ENCODE peak calls at places on chromosomes 12 and 14, in seven cellular contexts. Y is fibroblast of lung, V is PC-3, B is GM23338, C is GM23248, T is SK-N-SH, M is neuronal stem cell. F is an unnamed sample.

GRCh38 chr12:103858335-103858734 is 17.3 kb upstream of the NT5DC3 start:
- DNase-seq in Y (no peak), V (no peak), B (no peak), C (no peak), T (no peak), M (no peak), F (no peak)

GRCh38 chr12:56081393-56082347 is 1.7 kb downstream of the ERBB3 start:
- DNase-seq in Y (no peak), V (no peak), B (peak), C (no peak), T (no peak), M (no peak), F (no peak)

GRCh38 chr12:21456291-21456780 is 18.9 kb downstream of the PYROXD1 start:
- DNase-seq in Y (no peak), V (peak), B (no peak), C (peak), T (no peak), M (no peak), F (no peak)

GRCh38 chr12:128387811-128388422 is 120.9 kb downstream of the TMEM132C start:
- DNase-seq in Y (no peak), V (peak), B (peak), C (no peak), T (peak), M (peak), F (no peak)

GRCh38 chr14:74548881-74549280 is 55.3 kb downstream of the ISCA2 start:
- DNase-seq in Y (peak), V (peak), B (no peak), C (peak), T (no peak), M (no peak), F (no peak)

GRCh38 chr14:23630687-23631086 is 5.5 kb upstream of the DHRS2 start:
- DNase-seq in Y (no peak), V (no peak), B (no peak), C (no peak), T (no peak), M (no peak), F (no peak)

GRCh38 chr12:49129332-49130150 is 1.7 kb downstream of the TUBA1B start:
- DNase-seq in Y (no peak), V (no peak), B (no peak), C (peak), T (no peak), M (no peak), F (no peak)

GRCh38 chr12:102427542-102427923 is 52.8 kb downstream of the IGF1 start:
- DNase-seq in Y (no peak), V (no peak), B (no peak), C (peak), T (no peak), M (no peak), F (no peak)

GRCh38 chr14:26128931-26129674 is 468.7 kb downstream of the NOVA1 start:
- DNase-seq in Y (no peak), V (no peak), B (no peak), C (peak), T (no peak), M (no peak), F (no peak)

GRCh38 chr14:102964152-102964730 is 41.8 kb downstream of the AMN start:
- DNase-seq in Y (no peak), V (no peak), B (no peak), C (no peak), T (no peak), M (no peak), F (no peak)

GRCh38 chr12:78674311-78675085 is 190.1 kb upstream of the SYT1 start:
- DNase-seq in Y (peak), V (no peak), B (no peak), C (peak), T (no peak), M (no peak), F (no peak)

GRCh38 chr14:79011091-79011919 is 841.1 kb downstream of the NRXN3 start:
- DNase-seq in Y (peak), V (peak), B (peak), C (peak), T (peak), M (peak), F (no peak)

GRCh38 chr12:81992461-81992860 is 233.3 kb upstream of the PPFIA2 start:
- DNase-seq in Y (no peak), V (no peak), B (peak), C (peak), T (peak), M (peak), F (peak)

GRCh38 chr12:26929590-26929989 is 8.2 kb downstream of the INTS13 start:
- DNase-seq in Y (no peak), V (no peak), B (no peak), C (no peak), T (no peak), M (no peak), F (no peak)

GRCh38 chr12:67920432-67920831 is 68.8 kb upstream of the IFNG-AS1 start:
- DNase-seq in Y (no peak), V (peak), B (no peak), C (peak), T (no peak), M (no peak), F (no peak)

GRCh38 chr12:68451261-68452091 is 119.3 kb upstream of the MDM1 start:
- DNase-seq in Y (peak), V (peak), B (no peak), C (peak), T (no peak), M (no peak), F (no peak)

GRCh38 chr12:65649126-65649525 is 175.2 kb upstream of the HMGA2 start:
- DNase-seq in Y (peak), V (peak), B (no peak), C (peak), T (no peak), M (no peak), F (peak)

GRCh38 chr12:53538209-53538689 is 31.0 kb upstream of the NPFF start:
- DNase-seq in Y (peak), V (peak), B (no peak), C (peak), T (no peak), M (no peak), F (no peak)

GRCh38 chr14:101075801-101076413 is 172.4 kb upstream of the RTL1 start:
- DNase-seq in Y (no peak), V (no peak), B (no peak), C (no peak), T (no peak), M (no peak), F (no peak)

GRCh38 chr12:77813558-77813957 is 17.1 kb upstream of the NAV3 start:
- DNase-seq in Y (no peak), V (no peak), B (no peak), C (no peak), T (no peak), M (no peak), F (no peak)

GRCh38 chr14:78135450-78135891 is 34.7 kb upstream of the NRXN3 start:
- DNase-seq in Y (no peak), V (peak), B (no peak), C (no peak), T (no peak), M (no peak), F (no peak)

GRCh38 chr12:5200276-5201087 is 156.8 kb downstream of the KCNA5 start:
- DNase-seq in Y (peak), V (peak), B (peak), C (peak), T (peak), M (peak), F (peak)

GRCh38 chr12:50215033-50215432 is 47.9 kb upstream of the CERS5 start:
- DNase-seq in Y (peak), V (peak), B (no peak), C (no peak), T (no peak), M (no peak), F (no peak)

GRCh38 chr12:13339538-13339937 is 143.0 kb downstream of the EMP1 start:
- DNase-seq in Y (no peak), V (peak), B (no peak), C (peak), T (no peak), M (no peak), F (peak)

GRCh38 chr14:81464253-81465001 is 64.3 kb upstream of the STON2 start:
- DNase-seq in Y (peak), V (peak), B (peak), C (peak), T (peak), M (peak), F (peak)

GRCh38 chr12:129298921-129299320 is 445.6 kb downstream of the GLT1D1 start:
- DNase-seq in Y (no peak), V (peak), B (no peak), C (no peak), T (no peak), M (no peak), F (no peak)

GRCh38 chr14:102097441-102098135 is 10.7 kb upstream of the HSP90AA1 start:
- DNase-seq in Y (no peak), V (peak), B (peak), C (no peak), T (no peak), M (no peak), F (no peak)

GRCh38 chr14:91228112-91229004 is 16.1 kb downstream of the GPR68 start:
- DNase-seq in Y (peak), V (peak), B (peak), C (peak), T (no peak), M (no peak), F (no peak)

GRCh38 chr14:100614803-100615202 is 27.6 kb upstream of the BEGAIN start:
- DNase-seq in Y (no peak), V (no peak), B (no peak), C (no peak), T (no peak), M (no peak), F (no peak)

GRCh38 chr14:104390941-104391901 is 188.3 kb upstream of the C14orf180 start:
- DNase-seq in Y (no peak), V (no peak), B (no peak), C (no peak), T (no peak), M (no peak), F (no peak)

GRCh38 chr14:104443391-104444158 is 136.0 kb upstream of the C14orf180 start:
- DNase-seq in Y (no peak), V (no peak), B (peak), C (no peak), T (peak), M (no peak), F (no peak)

GRCh38 chr12:80241576-80242273 is 142.4 kb downstream of the OTOGL start:
- DNase-seq in Y (peak), V (peak), B (no peak), C (peak), T (no peak), M (no peak), F (no peak)

GRCh38 chr12:2894961-2895360 is 4.3 kb downstream of the TULP3 start:
- DNase-seq in Y (peak), V (no peak), B (peak), C (peak), T (peak), M (no peak), F (no peak)

DNA sequence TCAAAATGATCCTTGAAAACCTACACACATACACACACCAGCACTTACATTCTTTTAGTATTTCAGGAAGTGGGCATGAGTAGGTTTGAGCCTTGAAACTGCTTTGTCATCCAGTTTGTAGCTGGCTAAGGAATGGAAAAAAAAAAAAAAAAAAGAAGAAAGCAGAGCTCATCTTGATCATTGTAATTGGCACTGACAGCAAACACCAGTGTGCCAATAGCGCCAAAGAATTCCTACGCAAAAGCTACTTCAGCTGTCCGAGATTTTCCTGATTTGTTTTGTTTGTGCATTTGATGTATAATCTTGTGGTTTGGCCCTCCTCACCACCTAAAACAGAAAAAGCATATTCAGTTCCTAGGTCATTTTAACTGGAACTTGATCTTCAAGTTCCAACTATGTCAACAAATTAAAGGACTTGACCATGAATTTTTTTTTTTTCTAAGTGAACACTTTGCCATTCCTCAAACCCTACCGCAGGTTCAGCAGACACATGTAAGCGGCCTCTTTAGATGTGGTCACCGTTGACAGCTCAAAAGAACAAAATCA is 57.3 kb downstream of the FLRT2 start:
- DNase-seq in Y (peak), V (peak), B (no peak), C (peak), T (no peak), M (no peak), F (no peak)
- H2AFZ ChIP-seq in Y (no peak), V (peak), B (no peak), C (no peak), T (no peak), M (peak), F (no peak)

DNA sequence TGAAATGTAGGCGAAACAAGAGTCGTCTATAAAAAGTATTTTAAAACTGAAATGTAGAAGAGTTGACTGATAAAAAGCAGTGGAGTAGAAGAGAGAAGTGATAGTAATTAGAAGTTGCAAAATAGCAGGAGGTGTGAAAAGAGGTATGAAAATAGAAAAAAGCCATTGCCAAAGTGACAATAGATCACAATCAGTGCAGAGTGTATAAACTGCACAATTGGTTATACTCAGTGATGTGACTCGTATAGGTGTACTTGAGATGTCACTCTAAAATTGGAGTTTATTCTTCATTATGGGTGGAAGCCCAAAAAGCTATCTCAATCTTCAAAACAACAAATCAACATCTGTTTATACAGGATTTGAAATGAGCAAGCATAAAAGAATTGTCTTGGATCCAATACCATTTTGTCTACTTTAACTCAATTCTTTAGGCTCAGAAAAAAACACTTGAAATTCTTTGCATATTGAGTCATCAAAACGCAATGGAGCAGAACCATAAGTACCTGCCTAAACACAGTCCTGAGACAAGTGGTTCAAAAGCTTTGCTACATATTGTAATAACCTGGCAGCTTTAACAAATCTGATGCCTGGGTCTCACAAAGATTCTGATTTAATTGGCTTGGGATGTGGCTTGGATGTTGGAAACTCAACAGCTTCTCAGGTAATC is 8.8 kb downstream of the IKBIP start:
- DNase-seq in Y (peak), V (peak), B (peak), C (peak), T (no peak), M (no peak), F (peak)
- H3K4me2 ChIP-seq in Y (no peak), V (peak), B (no peak), C (peak), T (peak), M (no peak), F (peak)

GRCh38 chr12:75855360-75855759 is 176.2 kb downstream of the PHLDA1 start:
- DNase-seq in Y (no peak), V (no peak), B (no peak), C (no peak), T (no peak), M (no peak), F (no peak)
- H3K4me3 ChIP-seq in Y (no peak), V (no peak), B (no peak), C (peak), T (no peak), M (no peak), F (no peak)

GRCh38 chr12:114400395-114400794 is 5.5 kb downstream of the TBX5 start:
- DNase-seq in Y (no peak), V (no peak), B (peak), C (peak), T (no peak), M (peak), F (no peak)

GRCh38 chr12:114396153-114396868 is 9.6 kb downstream of the TBX5 start:
- DNase-seq in Y (peak), V (no peak), B (peak), C (peak), T (peak), M (peak), F (no peak)

GRCh38 chr12:114399664-114400211 is 6.2 kb downstream of the TBX5 start:
- DNase-seq in Y (peak), V (no peak), B (peak), C (peak), T (peak), M (peak), F (peak)

GRCh38 chr12:114396869-114397719 is 8.8 kb downstream of the TBX5 start:
- DNase-seq in Y (peak), V (no peak), B (no peak), C (peak), T (no peak), M (no peak), F (no peak)

GRCh38 chr12:114397978-114398881 is 7.7 kb downstream of the TBX5 start:
- DNase-seq in Y (peak), V (no peak), B (peak), C (no peak), T (no peak), M (no peak), F (no peak)
- H2AFZ ChIP-seq in Y (no peak), V (no peak), B (no peak), C (no peak), T (no peak), M (no peak), F (no peak)

F was measured in HCT116.